ENCODE peak calls at places on chromosomes 11 and 22, in seven cellular contexts. B is tibial nerve, X is GM06990, H is nephron progenitor cell, P is fibroblast of pulmonary artery, A is RWPE1, Q is cardiac fibroblast. G is an unnamed sample.

GRCh38 chr11:115215694-115216615 is 288.3 kb downstream of the CADM1 start:
- DNase-seq in A (no peak), X (no peak), H (no peak), P (no peak), B (no peak), Q (no peak), G (no peak)

GRCh38 chr11:19574916-19575315 is 137.7 kb upstream of the NAV2 start:
- DNase-seq in Q (no peak), P (no peak), B (no peak), H (no peak), A (no peak), X (no peak), G (no peak)

GRCh38 chr11:29300441-29300840 is 716.4 kb downstream of the KCNA4 start:
- DNase-seq in X (no peak), B (no peak), A (peak), Q (peak), P (peak), H (no peak), G (peak)

GRCh38 chr11:118930152-118930712 is 4.5 kb upstream of the BCL9L start:
- DNase-seq in X (peak), A (peak), B (peak), Q (peak), H (peak), P (peak), G (peak)

GRCh38 chr11:55357560-55358184 is 10.1 kb upstream of the OR4A15 start:
- DNase-seq in A (no peak), X (no peak), Q (no peak), B (no peak), P (no peak), H (no peak), G (no peak)

GRCh38 chr11:115321602-115322289 is 182.5 kb downstream of the CADM1 start:
- DNase-seq in Q (no peak), A (no peak), P (no peak), H (no peak), B (no peak), X (no peak), G (peak)

GRCh38 chr22:30705710-30706651 is 11.3 kb downstream of the OSBP2 start:
- DNase-seq in Q (peak), H (no peak), P (no peak), B (no peak), A (no peak), X (peak), G (peak)

GRCh38 chr11:45254070-45254469 is 32.1 kb downstream of the SYT13 start:
- DNase-seq in X (no peak), B (no peak), P (no peak), H (no peak), A (no peak), Q (no peak), G (no peak)

GRCh38 chr22:49966041-49966715 is 5.6 kb downstream of the PIM3 start:
- DNase-seq in P (no peak), X (peak), A (no peak), Q (no peak), H (no peak), B (no peak), G (no peak)

GRCh38 chr22:19942886-19943664 is 1.5 kb upstream of the TXNRD2 start:
- DNase-seq in H (no peak), X (no peak), P (peak), B (no peak), A (peak), Q (peak), G (peak)

GRCh38 chr22:49962012-49962750 is 1.6 kb downstream of the PIM3 start:
- DNase-seq in P (peak), Q (peak), X (peak), B (peak), H (peak), A (peak), G (peak)

GRCh38 chr11:20249313-20249873 is 89.1 kb upstream of the DBX1 start:
- DNase-seq in H (no peak), X (no peak), A (no peak), P (no peak), Q (no peak), B (no peak), G (no peak)

GRCh38 chr11:22491826-22492225 is 133.8 kb downstream of the FANCF start:
- DNase-seq in B (no peak), P (no peak), Q (no peak), A (no peak), X (no peak), H (peak), G (peak)

GRCh38 chr11:102929966-102930365 is 25.6 kb downstream of the MMP13 start:
- DNase-seq in Q (no peak), B (no peak), H (no peak), X (no peak), A (no peak), P (no peak), G (no peak)

GRCh38 chr11:78188809-78189724 is at the start of gene USP35:
- DNase-seq in X (no peak), P (no peak), H (no peak), A (peak), B (no peak), Q (no peak), G (no peak)

GRCh38 chr11:100072131-100072530 is 615.0 kb upstream of the ARHGAP42 start:
- DNase-seq in X (no peak), P (no peak), A (no peak), B (no peak), Q (no peak), H (no peak), G (no peak)

GRCh38 chr22:21791635-21792625 is 56.3 kb upstream of the YPEL1 start:
- DNase-seq in A (no peak), B (no peak), X (peak), P (peak), H (no peak), Q (peak), G (no peak)

GRCh38 chr22:36027960-36028645 is 521 bp downstream of the RBFOX2 start:
- DNase-seq in X (peak), B (no peak), Q (no peak), A (peak), H (no peak), P (no peak), G (peak)

GRCh38 chr11:11177156-11177808 is 175.8 kb downstream of the CSNK2A3 start:
- DNase-seq in A (no peak), B (no peak), P (no peak), X (no peak), H (no peak), Q (no peak), G (no peak)

GRCh38 chr22:46131151-46131587 is 19.2 kb upstream of the PPARA start:
- DNase-seq in Q (no peak), B (no peak), A (no peak), H (no peak), P (no peak), X (no peak), G (no peak)

GRCh38 chr22:42688241-42688913 is 32.3 kb downstream of the A4GALT start:
- DNase-seq in B (peak), Q (peak), A (peak), X (no peak), H (peak), P (peak), G (peak)

GRCh38 chr11:47378011-47378835 is at the start of gene SPI1:
- DNase-seq in A (no peak), H (peak), P (no peak), Q (no peak), B (no peak), X (peak), G (no peak)

GRCh38 chr11:8354622-8355417 is 91.1 kb upstream of the LMO1 start:
- DNase-seq in P (no peak), A (no peak), Q (no peak), H (peak), B (no peak), X (peak), G (no peak)

GRCh38 chr11:114228401-114229061 is 67.7 kb upstream of the NNMT start:
- DNase-seq in H (no peak), X (no peak), A (no peak), P (no peak), Q (no peak), B (no peak), G (no peak)

GRCh38 chr22:30214703-30215405 is 31.7 kb downstream of the LIF start:
- DNase-seq in B (no peak), Q (no peak), H (no peak), P (no peak), X (no peak), A (no peak), G (no peak)

GRCh38 chr22:26737262-26737661 is 79.9 kb downstream of the MIAT start:
- DNase-seq in A (no peak), H (no peak), B (no peak), P (no peak), Q (no peak), X (no peak), G (no peak)

GRCh38 chr11:111461460-111462240 is 50.5 kb downstream of the BTG4 start:
- DNase-seq in P (no peak), H (no peak), B (no peak), Q (no peak), A (no peak), X (no peak), G (no peak)

GRCh38 chr11:2155511-2155910 is 5.5 kb downstream of the INS start:
- DNase-seq in Q (no peak), X (no peak), P (no peak), B (no peak), H (no peak), A (no peak), G (no peak)

GRCh38 chr11:28257761-28258160 is 149.6 kb downstream of the METTL15 start:
- DNase-seq in H (no peak), B (no peak), A (no peak), P (peak), Q (peak), X (no peak), G (no peak)

GRCh38 chr11:76792505-76793264 is 9.5 kb downstream of the TSKU start:
- DNase-seq in P (no peak), Q (no peak), A (no peak), H (no peak), B (no peak), X (no peak), G (no peak)

GRCh38 chr11:3123761-3124733 is 41.1 kb downstream of the OSBPL5 start:
- DNase-seq in A (peak), P (peak), B (peak), Q (peak), H (no peak), X (no peak), G (peak)

GRCh38 chr22:21594865-21595452 is 27.4 kb downstream of the UBE2L3 start:
- DNase-seq in H (no peak), A (no peak), X (no peak), P (no peak), B (no peak), Q (no peak), G (no peak)

GRCh38 chr22:36471341-36471821 is 10.1 kb downstream of the TXN2 start:
- DNase-seq in X (no peak), P (peak), H (no peak), Q (no peak), A (no peak), B (no peak), G (peak)

GRCh38 chr11:9302448-9302847 is 11.9 kb downstream of the TMEM41B start:
- DNase-seq in H (no peak), A (no peak), B (no peak), P (no peak), X (no peak), Q (no peak), G (no peak)

GRCh38 chr22:50676211-50676636 is 3.6 kb downstream of the SHANK3 start:
- DNase-seq in A (no peak), Q (no peak), P (no peak), X (no peak), H (no peak), B (no peak), G (no peak)

GRCh38 chr22:49011769-49012598 is 815.7 kb downstream of the BRD1 start:
- DNase-seq in B (peak), H (no peak), P (no peak), X (no peak), Q (no peak), A (no peak), G (no peak)

GRCh38 chr11:125925804-125926203 is 20.0 kb upstream of the VSIG10L2 start:
- DNase-seq in A (no peak), B (no peak), Q (no peak), P (no peak), X (no peak), H (no peak), G (no peak)

GRCh38 chr11:61290905-61291690 is 4.0 kb downstream of the VWCE start:
- DNase-seq in P (no peak), X (no peak), H (no peak), Q (no peak), B (no peak), A (no peak), G (no peak)
- TF ChIP-seq CTCF in P (peak), X (peak), H (no peak), Q (no peak), B (no peak), A (no peak), G (peak)

DNA sequence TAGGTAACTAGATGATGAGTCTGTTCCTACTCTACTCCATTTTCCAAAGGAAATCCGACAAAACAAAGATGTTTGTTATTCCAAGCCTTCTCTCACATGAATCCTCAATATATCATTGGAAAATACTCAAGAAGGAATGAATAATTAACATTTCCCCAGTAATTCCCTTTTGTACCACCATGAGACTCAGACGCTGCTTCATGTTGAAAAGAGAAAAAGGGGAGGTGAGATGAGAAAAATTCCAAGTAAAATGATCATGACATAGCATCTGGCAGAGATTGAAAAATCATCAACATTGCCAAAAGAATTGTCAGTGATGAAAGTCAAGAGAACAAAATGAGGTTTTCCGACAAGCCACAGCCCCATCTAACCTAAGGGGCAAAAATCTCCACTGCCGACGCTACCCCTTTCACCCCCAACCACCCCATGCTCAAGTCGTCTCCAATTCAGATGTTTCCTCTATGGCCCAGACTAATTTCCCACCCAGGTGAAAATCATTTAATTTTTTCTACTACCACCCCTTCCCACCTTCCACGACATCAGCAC is 1.3 kb downstream of the RAB6A start:
- DNase-seq in B (no peak), Q (peak), X (no peak), P (peak), H (no peak), A (peak), G (peak)
- TF ChIP-seq CTCF in B (no peak), Q (peak), X (no peak), P (peak), H (no peak), A (peak), G (peak)

GRCh38 chr11:6602096-6602940 is 1.1 kb downstream of the RRP8 start:
- DNase-seq in X (no peak), Q (no peak), B (no peak), P (no peak), H (no peak), A (no peak), G (no peak)

GRCh38 chr11:6606471-6607189 is 3.1 kb downstream of the ILK start:
- DNase-seq in A (peak), X (peak), H (peak), Q (peak), P (peak), B (peak), G (peak)

GRCh38 chr11:6607190-6607635 is 3.6 kb downstream of the ILK start:
- DNase-seq in P (no peak), A (no peak), H (no peak), X (no peak), Q (no peak), B (no peak), G (no peak)

GRCh38 chr11:6603287-6604080 is at the start of the genes ILK and RRP8:
- DNase-seq in Q (peak), H (peak), B (peak), A (peak), P (peak), X (peak), G (peak)

GRCh38 chr11:6604081-6604626 is 580 bp downstream of the ILK start:
- DNase-seq in H (peak), P (peak), Q (peak), A (peak), B (peak), X (peak), G (peak)
- TF ChIP-seq CTCF in H (no peak), P (peak), Q (peak), A (no peak), B (no peak), X (peak), G (peak)

GRCh38 chr11:120953230-120953558 is 70.7 kb upstream of the TBCEL start:
- DNase-seq in A (no peak), Q (no peak), P (no peak), X (no peak), B (no peak), H (no peak), G (no peak)
- TF ChIP-seq CTCF in A (no peak), Q (no peak), P (no peak), X (no peak), B (no peak), H (no peak), G (no peak)

GRCh38 chr22:24772493-24773220 is 1.9 kb downstream of the PIWIL3 start:
- DNase-seq in P (peak), A (peak), Q (peak), H (peak), X (no peak), B (no peak), G (peak)
- TF ChIP-seq CTCF in P (peak), A (peak), Q (peak), H (peak), X (peak), B (no peak), G (peak)

G was measured in astrocyte of the spinal cord.